ENCODE peak calls at places on chromosomes 6 and 20, in four cellular contexts. Z is substantia nigra, F is brain microvascular endothelial cell, V is caudate nucleus. J is an unnamed sample.

GRCh38 chr6:5671162-5671561 is 335.6 kb downstream of the NRN1 start:
- DNase-seq in Z (no peak), F (no peak), V (no peak), J (no peak)

GRCh38 chr20:58138395-58138794 is 90.1 kb downstream of the ANKRD60 start:
- DNase-seq in V (no peak), F (no peak), Z (no peak), J (no peak)

GRCh38 chr20:57948177-57948955 is 238.6 kb upstream of the PMEPA1 start:
- DNase-seq in Z (no peak), F (no peak), V (no peak), J (no peak)

GRCh38 chr6:73644941-73645591 is 8.7 kb downstream of the SLC17A5 start:
- DNase-seq in V (no peak), Z (no peak), F (no peak), J (no peak)

GRCh38 chr6:27650620-27651370 is 177.9 kb upstream of the ZNF184 start:
- DNase-seq in Z (no peak), F (peak), V (no peak), J (no peak)

GRCh38 chr6:73309784-73310502 is 44.1 kb downstream of the DPPA5 start:
- DNase-seq in V (peak), F (peak), Z (peak), J (no peak)

GRCh38 chr6:156848533-156848932 is 71.4 kb downstream of the ARID1B start:
- DNase-seq in F (no peak), Z (no peak), V (no peak), J (no peak)

GRCh38 chr6:44489912-44490604 is 102.6 kb downstream of the CDC5L start:
- DNase-seq in V (no peak), F (peak), Z (no peak), J (peak)

GRCh38 chr6:27505209-27506027 is 32.5 kb upstream of the ZNF184 start:
- DNase-seq in F (peak), V (no peak), Z (no peak), J (no peak)

GRCh38 chr6:45587229-45588060 is 209.7 kb upstream of the SUPT3H start:
- DNase-seq in V (no peak), Z (no peak), F (no peak), J (no peak)

GRCh38 chr20:37986873-37987601 is 46.2 kb downstream of the TTI1 start:
- DNase-seq in F (no peak), V (no peak), Z (no peak), J (peak)

GRCh38 chr6:122609881-122610689 is at the start of gene PKIB:
- DNase-seq in V (peak), F (peak), Z (no peak), J (no peak)

GRCh38 chr6:119966484-119966883 is 616.9 kb upstream of the MAN1A1 start:
- DNase-seq in F (no peak), V (no peak), Z (no peak), J (no peak)

GRCh38 chr6:84193140-84193708 is 34.2 kb downstream of the CEP162 start:
- DNase-seq in V (no peak), Z (no peak), F (peak), J (no peak)

GRCh38 chr20:59010995-59011873 is 4.2 kb upstream of the CTSZ start:
- DNase-seq in F (peak), Z (no peak), V (no peak), J (peak)

GRCh38 chr6:35415065-35415880 is 36.9 kb upstream of the FANCE start:
- DNase-seq in V (peak), Z (peak), F (peak), J (peak)

GRCh38 chr20:6718660-6719059 is 48.8 kb upstream of the BMP2 start:
- DNase-seq in V (no peak), F (no peak), Z (no peak), J (no peak)

GRCh38 chr6:90350689-90351554 is 54.3 kb upstream of the BACH2 start:
- DNase-seq in F (no peak), V (no peak), Z (no peak), J (no peak)

GRCh38 chr6:79601020-79601609 is 30.0 kb upstream of the SH3BGRL2 start:
- DNase-seq in F (peak), V (no peak), Z (no peak), J (peak)

GRCh38 chr6:43744490-43744889 is 25.5 kb upstream of the VEGFA start:
- DNase-seq in V (no peak), F (no peak), Z (no peak), J (no peak)

GRCh38 chr6:100363651-100364050 is 101.1 kb downstream of the SIM1 start:
- DNase-seq in F (no peak), V (no peak), Z (no peak), J (no peak)

GRCh38 chr6:10961837-10962236 is 75.0 kb downstream of the SYCP2L start:
- DNase-seq in F (no peak), V (no peak), Z (no peak), J (no peak)

GRCh38 chr6:12806811-12807210 is 90.2 kb downstream of the PHACTR1 start:
- DNase-seq in F (no peak), V (no peak), Z (no peak), J (no peak)

GRCh38 chr20:58625585-58625984 is 25.5 kb upstream of the STX16 start:
- DNase-seq in V (no peak), F (no peak), Z (no peak), J (no peak)

GRCh38 chr6:32624565-32624964 is 12.6 kb upstream of the HLA-DQA1 start:
- DNase-seq in F (no peak), V (no peak), Z (no peak), J (no peak)

GRCh38 chr6:81812416-81812815 is 59.9 kb upstream of the TENT5A start:
- DNase-seq in V (no peak), Z (no peak), F (no peak), J (no peak)

GRCh38 chr6:143176090-143177021 is 115.7 kb downstream of the AIG1 start:
- DNase-seq in F (peak), V (no peak), Z (no peak), J (peak)

GRCh38 chr6:87105823-87106222 is 10.9 kb upstream of the CGA start:
- DNase-seq in Z (no peak), F (no peak), V (no peak), J (no peak)

GRCh38 chr20:14431568-14431967 is 94.2 kb upstream of the FLRT3 start:
- DNase-seq in F (no peak), V (no peak), Z (no peak), J (no peak)

GRCh38 chr20:7371518-7372158 is 568.6 kb downstream of the HAO1 start:
- DNase-seq in V (no peak), Z (no peak), F (no peak), J (no peak)

GRCh38 chr6:168286116-168286515 is 33.5 kb downstream of the DACT2 start:
- DNase-seq in F (no peak), V (no peak), Z (no peak), J (no peak)
- H3K27ac ChIP-seq in F (no peak), V (peak), Z (no peak), J (no peak)

GRCh38 chr6:169905041-169905807 is 153.8 kb downstream of the ERMARD start:
- DNase-seq in V (no peak), F (peak), Z (no peak), J (no peak)

GRCh38 chr6:169906004-169906740 is 154.8 kb downstream of the ERMARD start:
- DNase-seq in Z (no peak), V (no peak), F (no peak), J (no peak)

GRCh38 chr6:169902604-169903003 is 151.2 kb downstream of the ERMARD start:
- DNase-seq in F (no peak), V (no peak), Z (no peak), J (no peak)

GRCh38 chr6:169903122-169903521 is 151.7 kb downstream of the ERMARD start:
- DNase-seq in V (no peak), F (no peak), Z (no peak), J (no peak)

GRCh38 chr6:169904051-169904922 is 152.9 kb downstream of the ERMARD start:
- DNase-seq in V (no peak), Z (no peak), F (no peak), J (no peak)
- H3K27ac ChIP-seq in V (no peak), Z (no peak), F (no peak), J (no peak)

GRCh38 chr6:70685494-70686180 is 18.0 kb downstream of the SMAP1 start:
- DNase-seq in V (no peak), F (no peak), Z (no peak), J (no peak)

GRCh38 chr6:70686548-70687133 is 19.0 kb downstream of the SMAP1 start:
- DNase-seq in F (peak), Z (no peak), V (no peak), J (no peak)

GRCh38 chr6:70680396-70680795 is 12.7 kb downstream of the SMAP1 start:
- DNase-seq in F (no peak), V (no peak), Z (no peak), J (no peak)

DNA sequence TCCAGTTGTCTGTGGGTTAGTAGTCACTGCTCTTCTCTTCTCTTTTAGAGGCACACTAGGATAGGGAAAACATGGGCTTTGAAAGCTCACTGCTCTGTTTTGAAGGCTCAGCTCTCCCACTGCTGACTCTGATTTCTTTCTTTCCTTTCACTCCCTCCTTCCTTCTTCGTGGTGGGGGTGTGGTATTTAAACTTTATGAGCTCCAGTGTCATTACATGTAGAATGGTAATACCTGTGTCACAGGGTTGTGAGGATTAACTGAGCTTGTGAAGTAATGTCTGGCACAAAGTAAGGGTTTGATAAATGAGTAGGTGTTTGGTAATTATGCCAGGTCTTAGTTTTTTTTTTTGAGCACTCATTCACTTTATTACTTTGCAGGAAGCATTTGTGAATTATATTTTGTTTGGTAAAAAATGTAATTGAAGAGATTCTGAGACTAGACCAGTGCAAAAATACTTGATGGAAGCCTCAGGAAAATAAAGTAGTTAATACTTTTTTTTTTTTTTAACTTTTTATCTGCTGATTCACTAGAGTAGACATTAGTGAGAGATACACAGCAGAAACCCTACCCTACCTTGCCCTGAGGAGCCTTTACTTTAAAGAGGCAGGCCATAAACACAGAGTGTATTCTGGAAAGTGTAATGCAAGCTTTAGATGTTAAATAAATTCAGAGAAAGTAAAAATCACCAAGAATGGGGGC is 17.3 kb downstream of the SMAP1 start:
- DNase-seq in V (no peak), F (no peak), Z (no peak), J (no peak)
- H3K27ac ChIP-seq in V (no peak), F (no peak), Z (no peak), J (no peak)

DNA sequence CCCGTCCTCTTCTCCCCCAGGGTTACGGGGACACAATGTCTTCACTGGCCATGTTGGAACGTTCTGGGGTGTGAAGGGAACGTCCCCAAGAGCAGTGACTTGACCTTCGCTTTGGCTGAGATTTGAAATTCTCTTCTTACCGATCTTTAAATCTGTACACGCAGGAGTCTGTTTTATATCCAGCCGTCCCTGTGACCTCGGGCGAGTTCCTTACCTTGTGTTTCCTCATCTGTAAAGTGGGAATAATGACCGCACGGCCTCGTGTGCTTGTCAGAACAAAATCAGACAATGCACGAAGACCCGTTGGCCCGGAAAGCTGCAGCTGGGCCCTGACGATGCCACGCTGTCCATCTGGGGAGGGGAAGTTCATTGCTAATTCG is 454.3 kb downstream of the PREX1 start:
- DNase-seq in V (no peak), F (no peak), Z (no peak), J (no peak)
- H3K27ac ChIP-seq in V (no peak), F (no peak), Z (no peak), J (no peak)

GRCh38 chr6:166658792-166659150 is 31.7 kb upstream of the RPS6KA2 start:
- DNase-seq in Z (no peak), V (no peak), F (no peak), J (no peak)
- H3K27ac ChIP-seq in Z (no peak), V (no peak), F (no peak), J (no peak)

GRCh38 chr6:52993461-52993860 is 1.6 kb downstream of the GSTA4 start:
- DNase-seq in V (no peak), Z (no peak), F (no peak), J (no peak)

GRCh38 chr6:52994789-52995078 is 350 bp downstream of the GSTA4 start:
- DNase-seq in F (no peak), V (peak), Z (no peak), J (no peak)

GRCh38 chr6:52994031-52994788 is 874 bp downstream of the GSTA4 start:
- DNase-seq in Z (no peak), V (peak), F (peak), J (no peak)

GRCh38 chr6:52998603-52999002 is 3.5 kb upstream of the GSTA4 start:
- DNase-seq in V (no peak), F (no peak), Z (no peak), J (no peak)

DNA sequence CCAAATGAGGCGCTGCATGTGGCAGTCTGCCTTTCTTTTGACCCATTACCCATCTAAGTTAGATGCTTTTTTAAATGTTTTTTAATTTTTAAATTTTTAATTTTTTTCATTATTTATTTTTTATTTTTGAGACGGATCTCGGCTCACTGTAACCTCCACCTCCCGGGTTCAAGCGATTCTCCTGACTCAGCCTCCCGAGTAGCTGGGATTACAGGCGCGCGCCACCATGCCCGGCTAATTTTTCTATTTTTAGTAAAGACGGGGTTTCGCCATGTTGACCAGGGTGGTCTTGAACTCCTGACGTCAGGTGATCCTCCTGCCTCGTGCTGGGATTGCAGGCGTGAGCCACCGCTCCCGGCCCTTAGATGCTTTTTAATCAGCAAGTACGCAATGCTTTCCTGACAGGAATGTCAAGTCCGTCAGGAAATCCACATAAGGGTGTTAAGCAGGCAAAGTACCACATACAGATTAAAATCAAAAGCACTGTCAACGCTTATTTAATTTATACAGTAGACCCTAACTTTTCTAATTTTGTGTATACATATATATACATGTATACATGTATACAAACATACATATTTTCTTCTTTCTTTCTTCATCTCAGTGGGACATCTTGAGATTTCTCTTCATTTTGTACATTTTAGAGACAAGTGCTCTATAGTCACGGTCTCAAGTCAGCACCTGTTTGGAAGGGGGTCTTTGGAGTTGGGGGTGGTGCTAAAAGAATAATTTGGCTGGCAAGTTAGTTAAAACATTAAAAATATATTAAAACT is 1.0 kb upstream of the GSTA4 start:
- DNase-seq in V (no peak), F (peak), Z (no peak), J (peak)
- H3K27ac ChIP-seq in V (no peak), F (no peak), Z (peak), J (peak)